ENCODE peak calls at places on chromosomes 13 and 19, in seven cellular contexts. I, D, H, E, F, A and S are unnamed samples.

GRCh38 chr19:46745521-46746280 is at the start of gene FKRP:
- DNase-seq in I (no peak), D (no peak), H (no peak), E (peak), F (no peak), A (no peak), S (peak)

GRCh38 chr13:102856603-102857002 is 10.8 kb downstream of the ERCC5 start:
- DNase-seq in I (no peak), D (no peak), H (no peak), E (no peak), F (no peak), A (peak), S (no peak)

GRCh38 chr19:56840452-56841193 is at the start of the genes PEG3 and ZIM2:
- DNase-seq in I (no peak), D (no peak), H (no peak), E (peak), F (no peak), A (peak), S (no peak)

GRCh38 chr13:105773241-105773640 is 762.2 kb downstream of the EFNB2 start:
- DNase-seq in I (no peak), D (no peak), H (no peak), E (no peak), F (no peak), A (no peak), S (no peak)

GRCh38 chr13:97263160-97263559 is 41.0 kb downstream of the MBNL2 start:
- DNase-seq in I (no peak), D (no peak), H (no peak), E (no peak), F (no peak), A (no peak), S (no peak)

GRCh38 chr13:89897681-89898080 is 1449.8 kb upstream of the MIR17HG start:
- DNase-seq in I (peak), D (no peak), H (no peak), E (no peak), F (no peak), A (no peak), S (no peak)

GRCh38 chr13:66558511-66558910 is 671.6 kb downstream of the PCDH9 start:
- DNase-seq in I (peak), D (no peak), H (no peak), E (no peak), F (peak), A (no peak), S (no peak)

GRCh38 chr19:23509686-23510450 is 114.6 kb upstream of the ZNF91 start:
- DNase-seq in I (no peak), D (no peak), H (no peak), E (no peak), F (no peak), A (no peak), S (no peak)

GRCh38 chr19:48194041-48194871 is 23.8 kb downstream of the ZSWIM9 start:
- DNase-seq in I (peak), D (no peak), H (no peak), E (no peak), F (peak), A (no peak), S (peak)

GRCh38 chr13:44142911-44143665 is 230.5 kb upstream of the SERP2 start:
- DNase-seq in I (no peak), D (no peak), H (no peak), E (no peak), F (peak), A (no peak), S (no peak)

GRCh38 chr13:110281736-110282135 is 25.2 kb downstream of the COL4A1 start:
- DNase-seq in I (no peak), D (no peak), H (no peak), E (no peak), F (no peak), A (no peak), S (no peak)

GRCh38 chr13:26037302-26037701 is 14.5 kb downstream of the SHISA2 start:
- DNase-seq in I (no peak), D (no peak), H (no peak), E (peak), F (peak), A (no peak), S (peak)

GRCh38 chr19:45507864-45508680 is 793 bp downstream of the VASP start:
- DNase-seq in I (no peak), D (no peak), H (no peak), E (no peak), F (no peak), A (no peak), S (peak)

GRCh38 chr13:106349080-106349841 is 186.2 kb downstream of the EFNB2 start:
- DNase-seq in I (no peak), D (no peak), H (no peak), E (no peak), F (peak), A (peak), S (no peak)

GRCh38 chr13:73417012-73417615 is 358.3 kb downstream of the KLF5 start:
- DNase-seq in I (peak), D (no peak), H (no peak), E (no peak), F (peak), A (no peak), S (peak)

GRCh38 chr19:5184930-5185329 is 155.7 kb downstream of the PTPRS start:
- DNase-seq in I (no peak), D (no peak), H (no peak), E (no peak), F (no peak), A (no peak), S (no peak)

GRCh38 chr19:3975637-3976087 is 4.8 kb upstream of the DAPK3 start:
- DNase-seq in I (no peak), D (no peak), H (no peak), E (no peak), F (no peak), A (no peak), S (no peak)

GRCh38 chr19:36564391-36564790 is 8.7 kb downstream of the ZNF529 start:
- DNase-seq in I (no peak), D (no peak), H (no peak), E (no peak), F (no peak), A (no peak), S (no peak)

GRCh38 chr13:30121666-30122065 is 185.7 kb downstream of the KATNAL1 start:
- DNase-seq in I (peak), D (no peak), H (no peak), E (no peak), F (no peak), A (no peak), S (no peak)

GRCh38 chr13:51923983-51924539 is 62.3 kb downstream of the CCDC70 start:
- DNase-seq in I (peak), D (no peak), H (no peak), E (no peak), F (no peak), A (no peak), S (no peak)

GRCh38 chr13:20728579-20729300 is 25.2 kb downstream of the IL17D start:
- DNase-seq in I (no peak), D (no peak), H (peak), E (no peak), F (no peak), A (no peak), S (no peak)

GRCh38 chr13:110319774-110320509 is 12.9 kb downstream of the COL4A2 start:
- DNase-seq in I (no peak), D (no peak), H (no peak), E (no peak), F (peak), A (no peak), S (no peak)

GRCh38 chr19:52176574-52176973 is 5.2 kb upstream of the ZNF836 start:
- DNase-seq in I (no peak), D (no peak), H (no peak), E (no peak), F (no peak), A (no peak), S (no peak)

GRCh38 chr13:111187879-111188643 is 73.0 kb downstream of the ARHGEF7 start:
- DNase-seq in I (no peak), D (no peak), H (no peak), E (no peak), F (peak), A (no peak), S (peak)

GRCh38 chr19:43132696-43133095 is 50.2 kb upstream of the PSG2 start:
- DNase-seq in I (no peak), D (no peak), H (no peak), E (no peak), F (no peak), A (no peak), S (no peak)

GRCh38 chr19:29119582-29119981 is 93.4 kb downstream of the UQCRFS1 start:
- DNase-seq in I (no peak), D (no peak), H (no peak), E (no peak), F (no peak), A (no peak), S (no peak)

GRCh38 chr19:8641908-8642547 is 11.6 kb downstream of the NFILZ start:
- DNase-seq in I (peak), D (peak), H (no peak), E (no peak), F (peak), A (no peak), S (peak)